ENCODE peak calls at places on chromosomes 3 and 15, in six cellular contexts. O, L, X, W, B and P are unnamed samples.

GRCh38 chr3:72791132-72791531 is 57.1 kb downstream of the SHQ1 start:
- DNase-seq in L (no peak), O (no peak), X (no peak), B (no peak), W (no peak), P (no peak)

GRCh38 chr15:79967331-79968182 is 3.4 kb downstream of the BCL2A1 start:
- DNase-seq in X (no peak), L (no peak), B (no peak), O (no peak), W (no peak), P (no peak)

GRCh38 chr3:97864-98263 is 98.7 kb upstream of the CHL1 start:
- DNase-seq in O (no peak), W (no peak), L (no peak), B (no peak), X (no peak), P (no peak)

GRCh38 chr3:28980131-28980530 is 300.7 kb upstream of the RBMS3 start:
- DNase-seq in L (no peak), X (no peak), O (no peak), B (no peak), W (no peak), P (no peak)

GRCh38 chr3:157810924-157811718 is 295.1 kb downstream of the SHOX2 start:
- DNase-seq in L (no peak), B (no peak), W (no peak), X (no peak), O (no peak), P (no peak)

GRCh38 chr3:53841296-53841695 is 4.9 kb downstream of the CHDH start:
- DNase-seq in X (no peak), O (no peak), W (peak), L (no peak), B (no peak), P (no peak)

GRCh38 chr15:73602444-73602843 is 30.7 kb downstream of the NPTN start:
- DNase-seq in W (no peak), L (no peak), X (no peak), O (no peak), B (no peak), P (no peak)

GRCh38 chr15:36415643-36416042 is 163.8 kb upstream of the CDIN1 start:
- DNase-seq in B (no peak), X (no peak), O (no peak), L (no peak), W (no peak), P (no peak)

GRCh38 chr15:101501703-101502373 is 12.3 kb upstream of the PCSK6 start:
- DNase-seq in X (peak), W (peak), B (no peak), L (no peak), O (no peak), P (no peak)

GRCh38 chr15:97504031-97504430 is 456.5 kb upstream of the ARRDC4 start:
- DNase-seq in X (no peak), L (no peak), B (no peak), W (peak), O (peak), P (no peak)

GRCh38 chr3:133280591-133280990 is 119.3 kb upstream of the BFSP2 start:
- DNase-seq in L (no peak), W (no peak), X (no peak), B (no peak), O (peak), P (no peak)

GRCh38 chr15:42576776-42577175 is 1.4 kb downstream of the STARD9 start:
- DNase-seq in O (no peak), W (no peak), L (no peak), B (no peak), X (no peak), P (no peak)

GRCh38 chr3:139122221-139122581 is 77.5 kb upstream of the PRR23C start:
- DNase-seq in B (no peak), L (no peak), W (no peak), O (no peak), X (no peak), P (no peak)

GRCh38 chr3:122966045-122966444 is 61.5 kb downstream of the SEMA5B start:
- DNase-seq in X (no peak), O (no peak), L (no peak), W (no peak), B (no peak), P (no peak)

GRCh38 chr15:89486726-89487050 is 9.7 kb downstream of the RHCG start:
- DNase-seq in W (no peak), X (no peak), O (no peak), B (no peak), L (no peak), P (no peak)

GRCh38 chr3:11718582-11719405 is 75.1 kb upstream of the VGLL4 start:
- DNase-seq in O (no peak), X (peak), W (peak), L (peak), B (peak), P (no peak)

GRCh38 chr3:69791919-69792399 is 52.7 kb downstream of the MITF start:
- DNase-seq in B (no peak), W (no peak), L (no peak), X (no peak), O (no peak), P (no peak)

GRCh38 chr3:158732856-158733200 is 571 bp upstream of the RARRES1 start:
- DNase-seq in W (no peak), X (no peak), B (no peak), O (no peak), L (no peak), P (no peak)

GRCh38 chr3:146781606-146782005 is 176.5 kb upstream of the PLSCR5 start:
- DNase-seq in B (no peak), O (no peak), X (no peak), W (no peak), L (no peak), P (no peak)

GRCh38 chr3:32334675-32335074 is 57.0 kb upstream of the CMTM7 start:
- DNase-seq in W (peak), X (no peak), L (no peak), O (no peak), B (no peak), P (no peak)

GRCh38 chr3:175357758-175358157 is 498.6 kb downstream of the NAALADL2 start:
- DNase-seq in B (no peak), L (no peak), W (no peak), X (no peak), O (no peak), P (no peak)

GRCh38 chr15:82177291-82178010 is 85.1 kb downstream of the EFL1 start:
- DNase-seq in X (no peak), W (no peak), B (no peak), L (no peak), O (no peak), P (no peak)

GRCh38 chr15:95291878-95292472 is 1038.5 kb upstream of the NR2F2 start:
- DNase-seq in W (peak), B (no peak), X (no peak), L (no peak), O (no peak), P (no peak)